ENCODE peak calls at places on chromosome 4, in seven cellular contexts. One of them, this sample, is unnamed.

GRCh38 chr4:57249083-57249482 is 138.9 kb upstream of the IGFBP7 start:
- DNase-seq in tibial nerve: no peak
- DNase-seq in brain microvascular endothelial cell: no peak
- DNase-seq in uterus: no peak
- DNase-seq in GM06990: no peak
- DNase-seq in fibroblast of pulmonary artery: peak; percentile 43
- DNase-seq in CD8-positive, alpha-beta T cell: no peak
- DNase-seq in this sample: no peak

GRCh38 chr4:8585186-8585585 is 5.0 kb downstream of the GPR78 start:
- DNase-seq in fibroblast of pulmonary artery: no peak
- DNase-seq in uterus: no peak
- DNase-seq in CD8-positive, alpha-beta T cell: no peak
- DNase-seq in brain microvascular endothelial cell: no peak
- DNase-seq in GM06990: no peak
- DNase-seq in tibial nerve: no peak
- DNase-seq in this sample: peak; percentile 18

GRCh38 chr4:109406337-109406931 is 27.2 kb upstream of the SEC24B start:
- DNase-seq in CD8-positive, alpha-beta T cell: no peak
- DNase-seq in tibial nerve: no peak
- DNase-seq in brain microvascular endothelial cell: peak; percentile 54
- DNase-seq in fibroblast of pulmonary artery: peak; percentile 82
- DNase-seq in GM06990: no peak
- DNase-seq in uterus: no peak
- DNase-seq in this sample: peak; percentile 75

GRCh38 chr4:128228778-128229457 is 58.7 kb downstream of the PGRMC2 start:
- DNase-seq in CD8-positive, alpha-beta T cell: no peak
- DNase-seq in tibial nerve: no peak
- DNase-seq in brain microvascular endothelial cell: no peak
- DNase-seq in uterus: no peak
- DNase-seq in fibroblast of pulmonary artery: no peak
- DNase-seq in GM06990: no peak
- DNase-seq in this sample: no peak

GRCh38 chr4:11518754-11519153 is 90.1 kb upstream of the HS3ST1 start:
- DNase-seq in GM06990: no peak
- DNase-seq in tibial nerve: no peak
- DNase-seq in fibroblast of pulmonary artery: no peak
- DNase-seq in uterus: no peak
- DNase-seq in CD8-positive, alpha-beta T cell: no peak
- DNase-seq in brain microvascular endothelial cell: no peak
- DNase-seq in this sample: no peak

GRCh38 chr4:189162073-189162789 is 778.4 kb upstream of the FRG1 start:
- DNase-seq in brain microvascular endothelial cell: no peak
- DNase-seq in uterus: no peak
- DNase-seq in CD8-positive, alpha-beta T cell: no peak
- DNase-seq in fibroblast of pulmonary artery: no peak
- DNase-seq in tibial nerve: no peak
- DNase-seq in GM06990: no peak
- DNase-seq in this sample: no peak

GRCh38 chr4:36196145-36196925 is 48.0 kb downstream of the ARAP2 start:
- DNase-seq in tibial nerve: no peak
- DNase-seq in CD8-positive, alpha-beta T cell: no peak
- DNase-seq in GM06990: no peak
- DNase-seq in fibroblast of pulmonary artery: no peak
- DNase-seq in uterus: no peak
- DNase-seq in brain microvascular endothelial cell: no peak
- DNase-seq in this sample: no peak

GRCh38 chr4:75030649-75031235 is 97.8 kb downstream of the PARM1 start:
- DNase-seq in fibroblast of pulmonary artery: no peak
- DNase-seq in tibial nerve: no peak
- DNase-seq in uterus: no peak
- DNase-seq in GM06990: peak; percentile 38
- DNase-seq in CD8-positive, alpha-beta T cell: no peak
- DNase-seq in brain microvascular endothelial cell: no peak
- DNase-seq in this sample: peak; percentile 27

GRCh38 chr4:25767877-25768475 is 94.8 kb downstream of the SEL1L3 start:
- DNase-seq in uterus: peak; percentile 35
- DNase-seq in CD8-positive, alpha-beta T cell: no peak
- DNase-seq in fibroblast of pulmonary artery: peak; percentile 87
- DNase-seq in GM06990: peak; percentile 25
- DNase-seq in brain microvascular endothelial cell: peak; percentile 70
- DNase-seq in tibial nerve: peak; percentile 26
- DNase-seq in this sample: peak; percentile 74

GRCh38 chr4:177726111-177726510 is 283.9 kb upstream of the AGA start:
- DNase-seq in uterus: no peak
- DNase-seq in GM06990: no peak
- DNase-seq in brain microvascular endothelial cell: no peak
- DNase-seq in CD8-positive, alpha-beta T cell: no peak
- DNase-seq in tibial nerve: no peak
- DNase-seq in fibroblast of pulmonary artery: peak; percentile 1
- DNase-seq in this sample: no peak

GRCh38 chr4:77418333-77418732 is 187.3 kb upstream of the CXCL13 start:
- DNase-seq in brain microvascular endothelial cell: no peak
- DNase-seq in CD8-positive, alpha-beta T cell: no peak
- DNase-seq in tibial nerve: no peak
- DNase-seq in fibroblast of pulmonary artery: peak; percentile 7
- DNase-seq in GM06990: no peak
- DNase-seq in uterus: no peak
- DNase-seq in this sample: peak; percentile 31

GRCh38 chr4:37802068-37802666 is 24.3 kb upstream of the PGM2 start:
- DNase-seq in GM06990: no peak
- DNase-seq in tibial nerve: no peak
- DNase-seq in brain microvascular endothelial cell: peak; percentile 48
- DNase-seq in fibroblast of pulmonary artery: peak; percentile 58
- DNase-seq in uterus: peak; percentile 21
- DNase-seq in CD8-positive, alpha-beta T cell: no peak
- DNase-seq in this sample: no peak

GRCh38 chr4:105992641-105993305 is 97.5 kb downstream of the NPNT start:
- DNase-seq in brain microvascular endothelial cell: no peak
- DNase-seq in uterus: no peak
- DNase-seq in fibroblast of pulmonary artery: no peak
- DNase-seq in tibial nerve: no peak
- DNase-seq in CD8-positive, alpha-beta T cell: no peak
- DNase-seq in GM06990: no peak
- DNase-seq in this sample: no peak

GRCh38 chr4:165345663-165346417 is 18.4 kb downstream of the MSMO1 start:
- DNase-seq in CD8-positive, alpha-beta T cell: no peak
- DNase-seq in brain microvascular endothelial cell: no peak
- DNase-seq in uterus: no peak
- DNase-seq in tibial nerve: no peak
- DNase-seq in fibroblast of pulmonary artery: no peak
- DNase-seq in GM06990: no peak
- DNase-seq in this sample: peak; percentile 14

GRCh38 chr4:105387466-105387865 is 86.4 kb downstream of the PPA2 start:
- DNase-seq in fibroblast of pulmonary artery: no peak
- DNase-seq in brain microvascular endothelial cell: no peak
- DNase-seq in CD8-positive, alpha-beta T cell: no peak
- DNase-seq in tibial nerve: no peak
- DNase-seq in GM06990: no peak
- DNase-seq in uterus: no peak
- DNase-seq in this sample: no peak

GRCh38 chr4:957581-958313 is 15.6 kb downstream of the DGKQ start:
- DNase-seq in GM06990: no peak
- DNase-seq in uterus: no peak
- DNase-seq in tibial nerve: no peak
- DNase-seq in CD8-positive, alpha-beta T cell: no peak
- DNase-seq in fibroblast of pulmonary artery: no peak
- DNase-seq in brain microvascular endothelial cell: no peak
- DNase-seq in this sample: no peak

GRCh38 chr4:79747252-79747651 is 325.8 kb downstream of the ANTXR2 start:
- DNase-seq in brain microvascular endothelial cell: no peak
- DNase-seq in GM06990: no peak
- DNase-seq in CD8-positive, alpha-beta T cell: no peak
- DNase-seq in fibroblast of pulmonary artery: no peak
- DNase-seq in tibial nerve: no peak
- DNase-seq in uterus: no peak
- DNase-seq in this sample: no peak

GRCh38 chr4:73617256-73617655 is 3.0 kb downstream of the RASSF6 start:
- DNase-seq in brain microvascular endothelial cell: no peak
- DNase-seq in fibroblast of pulmonary artery: no peak
- DNase-seq in CD8-positive, alpha-beta T cell: no peak
- DNase-seq in GM06990: no peak
- DNase-seq in uterus: no peak
- DNase-seq in tibial nerve: no peak
- DNase-seq in this sample: no peak

GRCh38 chr4:168694669-168695068 is 197.8 kb downstream of the PALLD start:
- DNase-seq in fibroblast of pulmonary artery: peak; percentile 78
- DNase-seq in brain microvascular endothelial cell: peak; percentile 83
- DNase-seq in CD8-positive, alpha-beta T cell: no peak
- DNase-seq in uterus: no peak
- DNase-seq in GM06990: no peak
- DNase-seq in tibial nerve: no peak
- DNase-seq in this sample: no peak

GRCh38 chr4:65669008-65669971 is 999 bp downstream of the EPHA5 start:
- DNase-seq in CD8-positive, alpha-beta T cell: no peak
- DNase-seq in fibroblast of pulmonary artery: peak; percentile 47
- DNase-seq in brain microvascular endothelial cell: peak; percentile 33
- DNase-seq in uterus: peak; percentile 15
- DNase-seq in tibial nerve: no peak
- DNase-seq in GM06990: no peak
- DNase-seq in this sample: no peak
- H3K4me3 ChIP-seq in CD8-positive, alpha-beta T cell: no peak overlapping the region
- H3K4me3 ChIP-seq in fibroblast of pulmonary artery: peak overlapping the region; percentile 69
- H3K4me3 ChIP-seq in brain microvascular endothelial cell: peak overlapping the region; percentile 74
- H3K4me3 ChIP-seq in uterus: peak overlapping the region; percentile 21
- H3K4me3 ChIP-seq in tibial nerve: peak overlapping the region; percentile 39
- H3K4me3 ChIP-seq in GM06990: no peak overlapping the region
- H3K4me3 ChIP-seq in this sample: no peak overlapping the region

DNA sequence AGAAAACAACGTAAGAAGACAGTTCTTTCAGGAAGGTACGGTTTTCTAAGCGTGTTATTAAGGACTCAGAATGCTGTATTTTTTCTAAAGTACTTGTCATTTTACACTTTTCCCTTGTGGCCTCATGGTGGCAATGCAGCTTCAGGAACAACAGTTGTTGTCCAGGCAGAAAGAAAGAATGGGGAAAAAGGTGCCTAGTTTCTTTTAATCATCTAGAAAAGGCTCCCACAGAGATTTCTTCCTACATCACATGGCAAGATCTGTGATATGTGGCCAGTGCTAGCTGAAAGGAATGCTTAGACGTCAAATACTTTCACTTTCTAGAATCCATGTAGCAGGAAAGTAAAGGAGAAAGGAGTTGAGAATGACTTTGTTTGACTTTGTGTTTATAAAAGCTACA is 49.0 kb upstream of the TRAM1L1 start:
- DNase-seq in fibroblast of pulmonary artery: peak; percentile 48
- DNase-seq in GM06990: no peak
- DNase-seq in uterus: no peak
- DNase-seq in CD8-positive, alpha-beta T cell: no peak
- DNase-seq in tibial nerve: no peak
- DNase-seq in brain microvascular endothelial cell: peak; percentile 85
- DNase-seq in this sample: peak; percentile 60
- TF ChIP-seq CTCF in fibroblast of pulmonary artery: peak; percentile 32
- TF ChIP-seq CTCF in GM06990: peak; percentile 49
- TF ChIP-seq CTCF in uterus: no peak
- TF ChIP-seq CTCF in CD8-positive, alpha-beta T cell: no peak
- TF ChIP-seq CTCF in tibial nerve: no peak
- TF ChIP-seq CTCF in brain microvascular endothelial cell: peak; percentile 71
- TF ChIP-seq CTCF in this sample: peak; percentile 48

GRCh38 chr4:121690001-121690400 is 6.8 kb downstream of the ANXA5 start:
- DNase-seq in brain microvascular endothelial cell: peak; percentile 74
- DNase-seq in GM06990: no peak
- DNase-seq in CD8-positive, alpha-beta T cell: no peak
- DNase-seq in uterus: no peak
- DNase-seq in tibial nerve: no peak
- DNase-seq in fibroblast of pulmonary artery: peak; percentile 53
- DNase-seq in this sample: peak; percentile 25

GRCh38 chr4:121688696-121689095 is 8.1 kb downstream of the ANXA5 start:
- DNase-seq in fibroblast of pulmonary artery: no peak
- DNase-seq in brain microvascular endothelial cell: no peak
- DNase-seq in tibial nerve: no peak
- DNase-seq in GM06990: no peak
- DNase-seq in CD8-positive, alpha-beta T cell: no peak
- DNase-seq in uterus: no peak
- DNase-seq in this sample: no peak

GRCh38 chr4:121693450-121693849 is 3.3 kb downstream of the ANXA5 start:
- DNase-seq in CD8-positive, alpha-beta T cell: no peak
- DNase-seq in brain microvascular endothelial cell: no peak
- DNase-seq in tibial nerve: no peak
- DNase-seq in uterus: no peak
- DNase-seq in GM06990: no peak
- DNase-seq in fibroblast of pulmonary artery: no peak
- DNase-seq in this sample: no peak

GRCh38 chr4:121696140-121696640 is 590 bp downstream of the ANXA5 start:
- DNase-seq in brain microvascular endothelial cell: peak; percentile 59
- DNase-seq in tibial nerve: peak; percentile 79
- DNase-seq in CD8-positive, alpha-beta T cell: peak; percentile 45
- DNase-seq in fibroblast of pulmonary artery: peak; percentile 87
- DNase-seq in GM06990: peak; percentile 72
- DNase-seq in uterus: peak; percentile 82
- DNase-seq in this sample: peak; percentile 72

DNA sequence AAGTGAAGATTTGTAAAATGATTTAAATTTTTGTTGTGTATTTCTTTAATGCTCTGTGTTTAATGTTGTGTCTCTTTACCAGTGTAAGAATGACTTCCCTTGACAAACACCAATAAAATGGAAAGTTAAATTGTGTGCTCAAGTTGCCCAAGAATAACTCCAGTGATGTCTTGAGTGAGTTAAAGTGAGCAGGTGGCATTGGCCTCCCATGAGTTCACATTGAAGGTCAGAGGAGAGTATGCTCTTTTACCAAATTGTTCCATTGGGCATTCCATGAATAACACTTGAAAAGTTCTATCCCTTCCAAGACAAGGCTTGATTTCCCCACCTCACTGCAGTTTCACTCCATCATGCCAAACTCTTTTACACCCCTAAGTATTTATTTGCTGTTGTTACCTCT is 4.5 kb downstream of the ANXA5 start:
- DNase-seq in uterus: no peak
- DNase-seq in fibroblast of pulmonary artery: no peak
- DNase-seq in brain microvascular endothelial cell: no peak
- DNase-seq in tibial nerve: no peak
- DNase-seq in CD8-positive, alpha-beta T cell: no peak
- DNase-seq in GM06990: no peak
- DNase-seq in this sample: no peak
- H3K4me3 ChIP-seq in uterus: no peak overlapping the region
- H3K4me3 ChIP-seq in fibroblast of pulmonary artery: no peak overlapping the region
- H3K4me3 ChIP-seq in brain microvascular endothelial cell: no peak overlapping the region
- H3K4me3 ChIP-seq in tibial nerve: no peak overlapping the region
- H3K4me3 ChIP-seq in CD8-positive, alpha-beta T cell: no peak overlapping the region
- H3K4me3 ChIP-seq in GM06990: no peak overlapping the region
- H3K4me3 ChIP-seq in this sample: no peak overlapping the region

DNA sequence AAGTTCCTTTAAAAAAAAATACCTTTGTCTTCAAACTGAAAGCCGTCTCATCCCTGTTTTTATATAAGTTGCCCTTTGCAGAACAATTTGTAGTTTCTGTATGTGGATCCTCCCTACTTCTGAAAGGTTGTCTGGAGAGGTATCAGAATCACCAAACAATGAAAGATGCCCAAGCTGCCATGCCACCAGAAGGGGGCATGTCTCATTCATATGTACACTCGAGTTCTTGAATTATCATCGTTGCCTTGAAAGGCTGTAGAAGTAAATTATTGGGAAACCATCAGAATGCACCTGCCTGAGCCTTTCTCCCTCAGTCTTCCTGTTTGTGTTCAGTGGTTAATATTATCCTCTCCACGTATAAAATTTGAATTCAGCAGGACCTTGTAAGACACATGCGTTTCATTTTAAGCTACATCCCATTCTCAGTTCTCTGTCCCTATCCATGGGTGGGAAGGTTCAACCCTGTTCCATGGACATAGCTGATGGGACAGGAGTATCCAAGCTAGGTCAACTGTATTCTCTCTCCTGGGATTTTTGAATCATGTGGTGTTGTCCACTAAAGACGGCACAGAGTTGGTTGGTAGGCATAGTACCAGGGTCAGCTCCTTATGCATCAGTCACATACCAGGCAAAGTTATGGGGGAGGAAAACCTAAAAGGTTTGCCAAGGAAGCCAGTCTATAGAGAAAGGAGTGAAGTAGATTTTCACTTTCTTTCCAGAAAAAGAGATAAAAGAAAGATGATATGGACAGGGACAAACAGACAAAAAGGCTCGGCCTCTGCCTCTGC is 24.0 kb downstream of the GALNT7 start:
- DNase-seq in fibroblast of pulmonary artery: no peak
- DNase-seq in GM06990: no peak
- DNase-seq in tibial nerve: no peak
- DNase-seq in uterus: no peak
- DNase-seq in brain microvascular endothelial cell: no peak
- DNase-seq in CD8-positive, alpha-beta T cell: no peak
- DNase-seq in this sample: peak; percentile 19
- TF ChIP-seq CTCF in fibroblast of pulmonary artery: peak; percentile 2
- TF ChIP-seq CTCF in GM06990: peak; percentile 47
- TF ChIP-seq CTCF in tibial nerve: no peak
- TF ChIP-seq CTCF in uterus: no peak
- TF ChIP-seq CTCF in brain microvascular endothelial cell: peak; percentile 40
- TF ChIP-seq CTCF in CD8-positive, alpha-beta T cell: no peak
- TF ChIP-seq CTCF in this sample: no peak

This sample was measured in GM12865.